ENCODE peak calls at places on chromosomes 5 and 9, in four cellular contexts. One of them, this sample, is unnamed. For H3K9me3, the result is how much of the 10 kb centered on the place peaks cover.

GRCh38 chr9:91903126-91903911 is 46.7 kb downstream of the ROR2 start:
- DNase-seq in ovary: no peak
- DNase-seq in stomach: no peak
- DNase-seq in transverse colon: no peak
- DNase-seq in this sample: no peak

GRCh38 chr5:97478513-97478912 is 295.5 kb upstream of the RIOK2 start:
- DNase-seq in ovary: peak
- DNase-seq in transverse colon: no peak
- DNase-seq in stomach: no peak
- DNase-seq in this sample: no peak

GRCh38 chr9:130933114-130934046 is 5.7 kb downstream of the FIBCD1 start:
- DNase-seq in transverse colon: no peak
- DNase-seq in stomach: no peak
- DNase-seq in ovary: no peak
- DNase-seq in this sample: no peak

GRCh38 chr9:119368179-119368578 is 1.1 kb downstream of the BRINP1 start:
- DNase-seq in stomach: no peak
- DNase-seq in transverse colon: no peak
- DNase-seq in ovary: no peak
- DNase-seq in this sample: no peak

GRCh38 chr9:22170990-22171663 is 162.0 kb upstream of the CDKN2B start:
- DNase-seq in ovary: no peak
- DNase-seq in stomach: no peak
- DNase-seq in transverse colon: no peak
- DNase-seq in this sample: no peak

GRCh38 chr5:138945421-138946240 is 70.5 kb upstream of the LRRTM2 start:
- DNase-seq in ovary: no peak
- DNase-seq in transverse colon: no peak
- DNase-seq in stomach: no peak
- DNase-seq in this sample: no peak

GRCh38 chr5:88667187-88668141 is 215.5 kb downstream of the MEF2C start:
- DNase-seq in stomach: no peak
- DNase-seq in ovary: no peak
- DNase-seq in transverse colon: no peak
- DNase-seq in this sample: peak

GRCh38 chr9:133118179-133118520 is 2.9 kb downstream of the RALGDS start:
- DNase-seq in transverse colon: no peak
- DNase-seq in stomach: no peak
- DNase-seq in ovary: no peak
- DNase-seq in this sample: no peak

GRCh38 chr5:11527994-11528393 is 376.3 kb downstream of the CTNND2 start:
- DNase-seq in stomach: no peak
- DNase-seq in transverse colon: no peak
- DNase-seq in ovary: no peak
- DNase-seq in this sample: no peak

GRCh38 chr5:145937432-145938250 is 1.3 kb downstream of the SH3RF2 start:
- DNase-seq in transverse colon: peak
- DNase-seq in stomach: peak
- DNase-seq in ovary: no peak
- DNase-seq in this sample: no peak

GRCh38 chr9:38094165-38094564 is 25.1 kb upstream of the SHB start:
- DNase-seq in transverse colon: no peak
- DNase-seq in stomach: no peak
- DNase-seq in ovary: no peak
- DNase-seq in this sample: no peak

GRCh38 chr9:32136700-32137339 is 247.6 kb upstream of the ACO1 start:
- DNase-seq in transverse colon: no peak
- DNase-seq in stomach: no peak
- DNase-seq in ovary: no peak
- DNase-seq in this sample: no peak

GRCh38 chr9:125297917-125298316 is 36.3 kb downstream of the GAPVD1 start:
- DNase-seq in transverse colon: no peak
- DNase-seq in ovary: no peak
- DNase-seq in stomach: no peak
- DNase-seq in this sample: no peak

GRCh38 chr5:6596388-6596787 is 36.5 kb downstream of the NSUN2 start:
- DNase-seq in stomach: no peak
- DNase-seq in transverse colon: no peak
- DNase-seq in ovary: no peak
- DNase-seq in this sample: no peak

GRCh38 chr9:129891519-129891918 is 56.3 kb downstream of the USP20 start:
- DNase-seq in stomach: no peak
- DNase-seq in ovary: no peak
- DNase-seq in transverse colon: no peak
- DNase-seq in this sample: no peak

GRCh38 chr9:94173632-94174031 is 85.5 kb upstream of the ZNF169 start:
- DNase-seq in stomach: no peak
- DNase-seq in ovary: no peak
- DNase-seq in transverse colon: no peak
- DNase-seq in this sample: no peak

GRCh38 chr5:3778945-3779344 is 183.3 kb downstream of the IRX1 start:
- DNase-seq in stomach: no peak
- DNase-seq in ovary: no peak
- DNase-seq in transverse colon: no peak
- DNase-seq in this sample: no peak

GRCh38 chr5:3780907-3781306 is 185.3 kb downstream of the IRX1 start:
- DNase-seq in stomach: no peak
- DNase-seq in ovary: no peak
- DNase-seq in transverse colon: no peak
- DNase-seq in this sample: no peak

GRCh38 chr5:3784854-3785253 is 189.2 kb downstream of the IRX1 start:
- DNase-seq in transverse colon: no peak
- DNase-seq in ovary: no peak
- DNase-seq in stomach: no peak
- DNase-seq in this sample: no peak

GRCh38 chr5:3778000-3778570 is 182.5 kb downstream of the IRX1 start:
- DNase-seq in stomach: no peak
- DNase-seq in transverse colon: no peak
- DNase-seq in ovary: no peak
- DNase-seq in this sample: no peak

GRCh38 chr5:3780278-3780677 is 184.6 kb downstream of the IRX1 start:
- DNase-seq in transverse colon: no peak
- DNase-seq in stomach: no peak
- DNase-seq in ovary: no peak
- DNase-seq in this sample: no peak
- H3K4me3 ChIP-seq in transverse colon: no peak
- H3K4me3 ChIP-seq in stomach: no peak
- H3K4me3 ChIP-seq in ovary: no peak
- H3K4me3 ChIP-seq in this sample: no peak

GRCh38 chr5:112626715-112627114 is 111.0 kb upstream of the APC start:
- DNase-seq in stomach: no peak
- DNase-seq in ovary: no peak
- DNase-seq in transverse colon: no peak
- DNase-seq in this sample: no peak

GRCh38 chr5:112628219-112628618 is 109.5 kb upstream of the APC start:
- DNase-seq in transverse colon: no peak
- DNase-seq in ovary: no peak
- DNase-seq in stomach: no peak
- DNase-seq in this sample: no peak

GRCh38 chr5:112626079-112626478 is 111.6 kb upstream of the APC start:
- DNase-seq in stomach: no peak
- DNase-seq in ovary: no peak
- DNase-seq in transverse colon: no peak
- DNase-seq in this sample: no peak

GRCh38 chr5:112634166-112634565 is 103.5 kb upstream of the APC start:
- DNase-seq in transverse colon: no peak
- DNase-seq in stomach: no peak
- DNase-seq in ovary: no peak
- DNase-seq in this sample: no peak

GRCh38 chr5:112630246-112631009 is 107.3 kb upstream of the APC start:
- DNase-seq in transverse colon: no peak
- DNase-seq in stomach: no peak
- DNase-seq in ovary: no peak
- DNase-seq in this sample: no peak
- H3K9me3 ChIP-seq in transverse colon: under half
- H3K9me3 ChIP-seq in stomach: under half
- H3K9me3 ChIP-seq in ovary: under half
- H3K9me3 ChIP-seq in this sample: under half

DNA sequence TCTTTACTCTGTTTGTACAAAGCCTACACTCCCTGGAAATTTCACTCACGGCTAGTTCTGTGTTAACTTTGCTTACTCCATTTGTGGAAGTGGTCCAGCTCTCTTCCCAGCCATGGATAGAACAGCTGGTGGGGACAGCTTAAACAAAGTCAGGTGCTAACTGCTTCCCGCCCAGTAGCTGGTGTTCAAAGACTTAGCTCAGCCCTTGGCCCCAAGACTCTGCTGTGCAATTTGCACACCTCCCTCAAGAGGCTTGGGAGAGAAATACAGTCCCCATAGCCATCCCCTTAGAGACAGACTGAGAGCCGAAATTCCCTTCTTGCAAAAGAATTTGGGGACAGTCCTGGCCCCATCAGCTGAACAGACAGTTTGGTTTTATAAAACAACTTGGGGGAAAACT is 73.8 kb upstream of the RAI14 start:
- DNase-seq in stomach: no peak
- DNase-seq in ovary: no peak
- DNase-seq in transverse colon: no peak
- DNase-seq in this sample: no peak
- TF ChIP-seq CTCF in stomach: no peak
- TF ChIP-seq CTCF in ovary: no peak
- TF ChIP-seq CTCF in transverse colon: no peak
- TF ChIP-seq CTCF in this sample: no peak

GRCh38 chr5:132258102-132259060 is 885 bp downstream of the PDLIM4 start:
- DNase-seq in stomach: no peak
- DNase-seq in transverse colon: peak
- DNase-seq in ovary: peak
- DNase-seq in this sample: no peak

GRCh38 chr5:132257131-132258101 is at the start of gene PDLIM4:
- DNase-seq in stomach: no peak
- DNase-seq in ovary: peak
- DNase-seq in transverse colon: peak
- DNase-seq in this sample: peak

GRCh38 chr5:132260714-132261615 is 3.5 kb downstream of the PDLIM4 start:
- DNase-seq in transverse colon: peak
- DNase-seq in stomach: peak
- DNase-seq in ovary: peak
- DNase-seq in this sample: peak

GRCh38 chr5:132260051-132260450 is 2.6 kb downstream of the PDLIM4 start:
- DNase-seq in ovary: no peak
- DNase-seq in stomach: no peak
- DNase-seq in transverse colon: no peak
- DNase-seq in this sample: no peak

GRCh38 chr5:132259061-132259851 is 1.8 kb downstream of the PDLIM4 start:
- DNase-seq in ovary: peak
- DNase-seq in stomach: peak
- DNase-seq in transverse colon: peak
- DNase-seq in this sample: peak
- H3K4me3 ChIP-seq in ovary: peak
- H3K4me3 ChIP-seq in stomach: peak
- H3K4me3 ChIP-seq in transverse colon: peak
- H3K4me3 ChIP-seq in this sample: peak

DNA sequence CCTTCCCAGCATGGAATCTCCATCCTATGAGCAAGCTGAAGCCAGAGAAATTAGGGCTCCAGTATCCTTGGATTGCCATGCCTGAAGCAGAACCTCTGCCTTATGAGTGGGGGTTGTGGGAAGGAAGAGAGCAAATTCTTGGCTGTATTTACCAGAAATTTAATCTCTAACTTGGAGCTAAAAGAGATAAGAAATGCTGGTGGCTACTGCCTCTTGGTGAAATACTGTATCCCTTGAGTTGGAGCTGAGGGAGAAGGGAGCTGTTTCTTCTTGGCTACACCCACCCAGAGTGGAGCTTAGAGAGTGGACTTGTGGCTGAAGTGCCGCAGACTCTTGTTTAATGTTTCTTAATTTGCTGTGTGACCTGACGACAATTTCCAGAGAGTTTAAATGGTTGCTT is 447.3 kb downstream of the ARHGEF28 start:
- DNase-seq in ovary: no peak
- DNase-seq in stomach: no peak
- DNase-seq in transverse colon: no peak
- DNase-seq in this sample: no peak
- H3K9me3 ChIP-seq in ovary: under half
- H3K9me3 ChIP-seq in stomach: under half
- H3K9me3 ChIP-seq in transverse colon: under half
- H3K9me3 ChIP-seq in this sample: under half